ENCODE peak calls at places on chromosomes 4 and X, in five cellular contexts. T is WTC11, S is K562, V is HepG2, F is GM12878. N is an unnamed sample.

GRCh38 chr4:73019462-73020047 is 50.0 kb downstream of the COX18 start:
- DNase-seq in T (no peak), S (peak; percentile 64), V (peak; percentile 23), F (no peak), N (peak; percentile 6)

GRCh38 chrX:132775230-132775823 is 183.1 kb downstream of the HS6ST2 start:
- DNase-seq in T (no peak), S (no peak), V (no peak), F (no peak), N (no peak)

GRCh38 chr4:174332741-174333493 is 49.2 kb downstream of the CEP44 start:
- DNase-seq in T (no peak), S (no peak), V (no peak), F (no peak), N (no peak)

GRCh38 chrX:151982217-151982616 is 7.7 kb upstream of the GABRE start:
- DNase-seq in T (no peak), S (peak; percentile 57), V (peak; percentile 78), F (no peak), N (no peak)

GRCh38 chr4:16026155-16026761 is 57.6 kb downstream of the PROM1 start:
- DNase-seq in T (no peak), S (peak; percentile 65), V (peak; percentile 44), F (peak; percentile 25), N (peak; percentile 21)

GRCh38 chr4:148926861-148927260 is 484.6 kb upstream of the NR3C2 start:
- DNase-seq in T (no peak), S (peak; percentile 1), V (no peak), F (no peak), N (no peak)

GRCh38 chr4:16524911-16525574 is 298.8 kb upstream of the TAPT1 start:
- DNase-seq in T (no peak), S (no peak), V (no peak), F (no peak), N (no peak)

GRCh38 chrX:103789004-103789403 is 12.4 kb downstream of the PLP1 start:
- DNase-seq in T (no peak), S (no peak), V (no peak), F (no peak), N (no peak)

GRCh38 chr4:9870165-9870564 is 88.7 kb downstream of the DRD5 start:
- DNase-seq in T (no peak), S (no peak), V (no peak), F (no peak), N (no peak)

GRCh38 chrX:47628980-47629379 is 750 bp downstream of the CFP start:
- DNase-seq in T (peak; percentile 23), S (peak; percentile 29), V (no peak), F (no peak), N (no peak)

GRCh38 chrX:20361890-20362262 is 95.2 kb upstream of the RPS6KA3 start:
- DNase-seq in T (no peak), S (no peak), V (peak; percentile 72), F (no peak), N (peak; percentile 52)

GRCh38 chrX:85221361-85221760 is 22.2 kb downstream of the SATL1 start:
- DNase-seq in T (no peak), S (no peak), V (no peak), F (no peak), N (no peak)

GRCh38 chrX:103635436-103635835 is 6.7 kb downstream of the TCEAL1 start:
- DNase-seq in T (no peak), S (no peak), V (no peak), F (no peak), N (no peak)

DNA sequence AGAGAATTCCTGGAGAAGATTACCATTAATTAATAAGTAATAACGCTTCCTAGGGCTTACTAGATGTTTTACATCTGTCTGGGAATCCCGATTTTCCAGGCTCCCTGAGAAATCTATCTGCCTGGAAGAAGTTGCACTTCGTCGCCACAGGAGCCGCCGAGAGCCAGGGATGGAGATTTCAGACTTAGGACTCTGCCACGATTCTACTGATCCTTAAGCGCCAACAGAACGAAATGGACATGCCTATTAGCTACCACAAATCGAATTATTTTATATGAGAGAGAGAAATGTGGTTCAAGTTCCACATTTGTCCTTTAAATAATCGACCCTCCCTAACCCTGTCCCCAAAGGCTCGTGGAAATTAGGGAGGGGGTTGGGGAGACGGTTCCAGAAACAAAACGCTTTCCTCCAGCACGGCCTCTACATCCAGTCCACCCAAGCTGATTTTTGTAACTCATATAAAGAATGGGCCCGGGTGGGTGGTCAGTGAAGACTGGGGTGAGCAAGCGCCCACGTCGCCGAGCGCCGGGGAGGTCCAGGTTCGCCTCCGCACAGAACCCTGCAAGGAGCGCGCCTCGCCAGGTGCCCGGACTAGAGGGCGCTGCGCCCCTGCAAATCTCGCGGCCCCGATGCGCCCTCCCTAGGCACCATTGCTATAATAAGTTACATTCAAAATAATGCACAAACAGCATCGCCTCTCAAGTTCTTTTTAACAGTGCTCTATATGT is 1.9 kb upstream of the FAT1 start:
- DNase-seq in T (peak; percentile 71), S (peak; percentile 82), V (peak; percentile 68), F (no peak), N (peak; percentile 86)
- TF ChIP-seq ESRRA in T (no peak), S (no peak), V (no peak), F (no peak), N (no peak)

DNA sequence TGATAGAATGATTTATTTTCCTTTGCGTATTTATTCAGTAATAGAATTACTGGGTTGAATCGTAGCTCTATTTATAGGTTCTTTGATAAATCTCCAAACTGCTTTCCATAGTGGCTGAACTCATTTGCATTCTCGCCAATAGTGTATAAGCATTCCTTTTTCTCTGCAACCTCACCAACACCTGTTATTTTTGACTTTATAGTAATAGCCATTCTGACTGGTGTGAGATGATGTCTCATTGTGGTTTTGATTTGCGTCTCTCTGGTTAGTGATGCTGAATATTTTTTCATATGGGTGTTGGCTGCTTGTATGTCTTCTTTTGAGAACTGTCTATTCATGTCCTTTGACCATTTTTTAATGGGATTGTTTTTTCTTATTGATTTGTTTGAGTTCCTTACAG is 160.7 kb downstream of the MID1IP1 start:
- DNase-seq in T (no peak), S (no peak), V (no peak), F (no peak), N (no peak)
- TF ChIP-seq ESRRA in T (no peak), S (no peak), V (no peak), F (no peak), N (no peak)

DNA sequence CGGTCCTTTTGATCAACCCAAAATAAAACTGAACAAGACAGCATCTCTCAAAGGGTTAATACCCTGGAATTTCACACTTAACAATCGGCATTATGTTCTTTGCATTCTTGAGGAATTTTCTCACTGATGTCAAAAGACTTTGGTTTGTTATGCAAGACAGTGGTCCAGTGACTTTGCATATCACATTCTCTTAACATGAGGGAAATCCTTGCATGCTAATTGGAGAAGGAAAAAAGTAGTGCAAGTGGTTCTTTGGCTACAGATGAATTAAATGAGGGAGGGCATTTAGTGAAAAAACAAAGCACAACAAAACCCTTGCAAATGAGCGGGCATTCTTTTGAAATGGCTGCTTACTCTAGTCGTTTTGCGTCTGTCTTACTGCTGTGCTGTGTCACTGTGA is 105.1 kb upstream of the LIMCH1 start:
- DNase-seq in T (no peak), S (no peak), V (no peak), F (no peak), N (peak; percentile 57)
- TF ChIP-seq ESRRA in T (no peak), S (no peak), V (no peak), F (no peak), N (no peak)

GRCh38 chrX:120452131-120452530 is 17.0 kb downstream of the LAMP2 start:
- DNase-seq in T (peak; percentile 13), S (peak; percentile 57), V (peak; percentile 4), F (no peak), N (peak; percentile 22)

GRCh38 chrX:120450163-120450562 is 18.9 kb downstream of the LAMP2 start:
- DNase-seq in T (no peak), S (peak; percentile 15), V (no peak), F (no peak), N (peak; percentile 12)

GRCh38 chrX:120457766-120458180 is 11.3 kb downstream of the LAMP2 start:
- DNase-seq in T (no peak), S (peak; percentile 31), V (no peak), F (peak; percentile 12), N (no peak)

GRCh38 chrX:120456973-120457372 is 12.1 kb downstream of the LAMP2 start:
- DNase-seq in T (no peak), S (peak; percentile 30), V (no peak), F (no peak), N (no peak)

GRCh38 chrX:120453985-120454384 is 15.1 kb downstream of the LAMP2 start:
- DNase-seq in T (no peak), S (peak; percentile 36), V (no peak), F (no peak), N (no peak)
- TF ChIP-seq ESRRA in T (no peak), S (no peak), V (no peak), F (no peak), N (no peak)

DNA sequence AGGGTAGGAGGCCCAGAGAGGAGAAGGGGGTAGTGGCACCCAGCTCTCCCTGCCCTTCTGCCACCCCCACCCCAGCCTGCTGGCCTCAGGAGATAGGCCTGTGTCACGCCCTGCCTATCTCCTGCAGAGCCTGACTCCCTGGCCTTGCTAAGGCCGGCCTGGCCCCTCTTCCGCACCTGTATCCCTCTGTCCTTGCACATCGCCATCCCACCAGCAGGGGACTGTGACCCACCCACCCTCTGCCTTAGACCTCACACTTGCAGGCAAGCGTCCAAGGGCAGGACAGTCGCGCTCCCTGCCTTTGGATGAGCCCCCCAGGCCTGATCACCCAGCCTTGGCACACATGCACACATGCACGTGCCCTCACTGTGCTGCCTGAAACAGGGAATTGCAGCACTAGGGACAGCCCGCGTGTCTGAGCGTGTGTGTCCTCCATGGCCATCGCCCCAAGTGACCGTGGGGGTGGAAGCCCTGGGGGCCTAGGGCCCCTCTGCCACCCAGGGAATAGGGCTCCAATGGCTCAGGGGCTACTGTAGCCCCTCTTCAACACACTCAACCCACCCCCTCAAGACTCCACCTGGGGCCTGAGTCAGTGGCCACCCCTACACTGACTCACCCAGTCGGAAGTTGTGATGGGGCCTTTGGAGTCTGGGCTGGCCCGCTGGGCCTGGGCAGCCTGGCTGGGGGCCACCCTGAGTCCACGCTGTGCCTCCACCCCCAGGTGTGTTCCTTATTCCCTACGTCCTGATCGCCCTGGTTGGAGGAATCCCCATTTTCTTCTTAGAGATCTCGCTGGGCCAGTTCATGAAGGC is 2.1 kb downstream of the SLC6A8 start:
- DNase-seq in T (peak; percentile 42), S (peak; percentile 79), V (no peak), F (no peak), N (no peak)
- TF ChIP-seq ESRRA in T (no peak), S (peak; percentile 16), V (no peak), F (no peak), N (no peak)

DNA sequence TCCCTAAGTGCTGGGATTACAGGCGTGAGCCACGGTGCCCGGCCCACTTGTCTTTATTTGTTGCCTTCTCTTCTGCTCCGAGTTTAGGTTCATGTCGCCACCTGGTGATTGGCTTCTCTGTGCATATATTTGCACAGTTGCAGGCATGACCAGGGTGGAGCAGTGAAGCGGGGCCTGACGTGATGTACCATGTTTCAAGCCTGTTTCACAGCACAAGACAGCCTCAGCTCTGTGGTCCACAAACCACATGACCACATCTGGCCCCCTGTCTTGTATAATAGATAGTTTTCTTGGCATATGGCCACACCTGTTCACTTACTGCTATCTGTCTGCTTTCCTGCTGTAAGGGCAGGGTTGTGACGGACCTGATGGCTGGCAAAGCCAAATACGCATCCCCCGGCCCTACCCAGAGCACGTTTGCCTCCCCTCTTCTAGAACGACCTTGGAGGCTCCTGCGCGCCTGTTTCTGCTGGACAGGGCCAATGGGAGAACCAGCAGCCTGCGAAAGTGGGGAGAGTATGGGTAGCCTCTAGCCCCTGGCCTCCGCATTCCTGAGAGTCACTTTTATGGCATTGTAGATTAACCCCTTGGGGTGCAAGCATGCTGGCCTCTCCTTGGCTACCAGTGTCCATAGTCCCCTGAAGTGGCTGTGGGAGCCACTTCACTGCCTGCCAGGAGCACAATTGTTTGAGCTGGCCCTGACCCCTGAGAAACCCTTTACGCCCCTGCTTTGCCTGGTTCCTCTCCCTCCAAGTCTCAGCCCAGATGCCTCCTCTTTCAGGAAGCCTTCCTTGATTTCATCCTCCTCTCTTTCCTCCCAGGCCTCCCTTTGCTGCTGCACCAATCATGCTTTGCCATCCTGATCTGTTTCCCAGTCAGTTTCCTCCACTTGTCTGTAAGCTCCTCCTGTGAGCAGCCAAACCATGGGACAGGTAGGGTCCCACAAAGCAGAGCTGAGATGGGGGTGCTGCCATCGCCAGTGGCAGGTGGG is 6.0 kb upstream of the SH3TC1 start:
- DNase-seq in T (no peak), S (peak; percentile 18), V (peak; percentile 73), F (peak; percentile 78), N (peak; percentile 76)
- TF ChIP-seq ESRRA in T (no peak), S (no peak), V (no peak), F (no peak), N (no peak)

N was measured in A549.